ENCODE peak calls at places on chromosomes 11 and 22, in four cellular contexts. One of them, this sample, is unnamed.

GRCh38 chr22:47552024-47552423 is 789.6 kb downstream of the TBC1D22A start:
- DNase-seq in HepG2: no peak
- DNase-seq in GM12878: no peak
- DNase-seq in K562: no peak
- DNase-seq in this sample: no peak

GRCh38 chr22:36337365-36338130 is 50.2 kb downstream of the MYH9 start:
- DNase-seq in GM12878: no peak
- DNase-seq in HepG2: no peak
- DNase-seq in K562: no peak
- DNase-seq in this sample: no peak

GRCh38 chr11:96230686-96231085 is 112.3 kb downstream of the MAML2 start:
- DNase-seq in HepG2: no peak
- DNase-seq in K562: no peak
- DNase-seq in GM12878: no peak
- DNase-seq in this sample: no peak

GRCh38 chr11:70618471-70619101 is 220.3 kb downstream of the CTTN start:
- DNase-seq in K562: no peak
- DNase-seq in HepG2: no peak
- DNase-seq in GM12878: no peak
- DNase-seq in this sample: no peak

GRCh38 chr11:64120951-64121569 is 44.9 kb downstream of the MACROD1 start:
- DNase-seq in GM12878: no peak
- DNase-seq in HepG2: no peak
- DNase-seq in K562: no peak
- DNase-seq in this sample: no peak

GRCh38 chr11:120040136-120040840 is 97.6 kb downstream of the TRIM29 start:
- DNase-seq in HepG2: no peak
- DNase-seq in GM12878: no peak
- DNase-seq in K562: no peak
- DNase-seq in this sample: no peak

GRCh38 chr11:27973851-27974536 is 134.0 kb downstream of the KIF18A start:
- DNase-seq in GM12878: no peak
- DNase-seq in K562: no peak
- DNase-seq in HepG2: no peak
- DNase-seq in this sample: no peak

GRCh38 chr22:30940655-30941362 is 27.8 kb downstream of the MORC2 start:
- DNase-seq in GM12878: no peak
- DNase-seq in HepG2: no peak
- DNase-seq in K562: no peak
- DNase-seq in this sample: no peak

GRCh38 chr22:32206774-32207758 is 2.2 kb upstream of the RFPL2 start:
- DNase-seq in HepG2: peak; percentile 41
- DNase-seq in GM12878: no peak
- DNase-seq in K562: no peak
- DNase-seq in this sample: peak; percentile 61

GRCh38 chr11:20368441-20368840 is 4.9 kb downstream of the HTATIP2 start:
- DNase-seq in K562: no peak
- DNase-seq in GM12878: no peak
- DNase-seq in HepG2: no peak
- DNase-seq in this sample: no peak

GRCh38 chr11:134385774-134386565 is 26.1 kb downstream of the B3GAT1 start:
- DNase-seq in K562: no peak
- DNase-seq in GM12878: no peak
- DNase-seq in HepG2: no peak
- DNase-seq in this sample: no peak

GRCh38 chr11:32224580-32224979 is 133.7 kb downstream of the RCN1 start:
- DNase-seq in K562: no peak
- DNase-seq in HepG2: no peak
- DNase-seq in GM12878: no peak
- DNase-seq in this sample: no peak

GRCh38 chr11:13487661-13488030 is 8.2 kb downstream of the PTH start:
- DNase-seq in HepG2: peak; percentile 77
- DNase-seq in GM12878: no peak
- DNase-seq in K562: peak; percentile 44
- DNase-seq in this sample: peak; percentile 49

GRCh38 chr22:24728790-24729637 is 45.5 kb downstream of the PIWIL3 start:
- DNase-seq in K562: peak; percentile 87
- DNase-seq in GM12878: no peak
- DNase-seq in HepG2: peak; percentile 92
- DNase-seq in this sample: no peak

GRCh38 chr11:27456802-27457329 is 15.7 kb downstream of the LGR4 start:
- DNase-seq in HepG2: no peak
- DNase-seq in K562: no peak
- DNase-seq in GM12878: no peak
- DNase-seq in this sample: no peak

GRCh38 chr11:86617502-86617901 is 54.9 kb downstream of the ME3 start:
- DNase-seq in K562: no peak
- DNase-seq in HepG2: no peak
- DNase-seq in GM12878: no peak
- DNase-seq in this sample: no peak

GRCh38 chr11:208177-208916 is 839 bp downstream of the RIC8A start:
- DNase-seq in HepG2: peak; percentile 55
- DNase-seq in GM12878: no peak
- DNase-seq in K562: peak; percentile 89
- DNase-seq in this sample: peak; percentile 80

GRCh38 chr11:206516-207212 is 535 bp downstream of the BET1L start:
- DNase-seq in GM12878: no peak
- DNase-seq in K562: peak; percentile 50
- DNase-seq in HepG2: no peak
- DNase-seq in this sample: peak; percentile 50

GRCh38 chr11:208917-209260 is 1.4 kb downstream of the RIC8A start:
- DNase-seq in K562: no peak
- DNase-seq in GM12878: no peak
- DNase-seq in HepG2: no peak
- DNase-seq in this sample: no peak

GRCh38 chr11:206002-206384 is 1.2 kb downstream of the BET1L start:
- DNase-seq in HepG2: no peak
- DNase-seq in K562: no peak
- DNase-seq in GM12878: no peak
- DNase-seq in this sample: no peak

DNA sequence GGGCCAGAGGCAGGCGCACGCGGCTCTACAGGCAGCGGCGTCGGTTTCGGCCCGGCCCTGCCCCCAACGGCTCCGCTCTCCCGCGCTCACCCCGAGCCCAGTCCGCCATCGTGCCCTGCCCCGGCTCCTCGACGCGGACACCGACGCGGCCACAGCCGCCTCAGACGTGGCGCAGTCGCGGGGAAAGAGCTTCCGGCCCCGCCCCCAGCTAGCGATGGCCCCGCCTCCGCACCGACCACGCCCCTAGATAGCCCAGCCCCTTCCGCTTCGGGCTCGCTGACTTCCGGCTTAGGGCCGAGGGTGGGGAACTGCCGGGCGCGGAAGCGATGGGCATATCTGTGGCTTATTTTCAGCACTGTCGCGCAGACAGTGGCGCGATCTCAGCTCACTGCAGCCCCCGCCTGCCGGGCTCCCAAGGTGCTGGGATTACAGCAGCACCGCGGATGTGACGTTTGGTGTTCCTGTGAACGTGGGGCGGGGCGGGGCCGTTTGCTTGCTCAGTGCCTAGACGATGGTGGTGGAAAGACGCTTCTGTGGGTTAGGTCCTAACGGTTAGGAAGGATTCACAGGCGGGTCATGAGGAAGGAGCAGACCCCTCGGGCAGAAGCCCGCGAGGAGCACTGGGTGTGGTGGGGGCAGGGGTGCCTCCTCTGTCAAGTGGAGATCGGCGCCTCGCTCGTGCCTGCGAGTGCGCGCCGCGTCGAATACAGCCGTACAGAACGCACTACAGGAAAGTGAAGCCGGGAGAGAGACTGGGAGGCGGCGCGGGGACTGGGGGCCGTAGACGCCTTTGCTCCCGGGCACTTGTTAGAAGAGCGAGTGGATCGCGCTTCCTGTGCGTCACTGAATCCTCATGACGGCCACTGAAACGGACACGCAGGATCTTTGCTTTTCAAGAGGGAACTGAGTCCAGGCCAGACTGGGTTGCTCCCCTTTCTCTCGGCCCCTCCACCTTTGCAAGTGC is at the start of the genes BET1L and RIC8A:
- DNase-seq in GM12878: peak; percentile 94
- DNase-seq in K562: peak; percentile 97
- DNase-seq in HepG2: peak; percentile 95
- DNase-seq in this sample: peak; percentile 99
- TF ChIP-seq CBX5 in GM12878: no peak
- TF ChIP-seq CBX5 in K562: no peak
- TF ChIP-seq CBX5 in HepG2: peak; percentile 7
- TF ChIP-seq CBX5 in this sample: no peak

DNA sequence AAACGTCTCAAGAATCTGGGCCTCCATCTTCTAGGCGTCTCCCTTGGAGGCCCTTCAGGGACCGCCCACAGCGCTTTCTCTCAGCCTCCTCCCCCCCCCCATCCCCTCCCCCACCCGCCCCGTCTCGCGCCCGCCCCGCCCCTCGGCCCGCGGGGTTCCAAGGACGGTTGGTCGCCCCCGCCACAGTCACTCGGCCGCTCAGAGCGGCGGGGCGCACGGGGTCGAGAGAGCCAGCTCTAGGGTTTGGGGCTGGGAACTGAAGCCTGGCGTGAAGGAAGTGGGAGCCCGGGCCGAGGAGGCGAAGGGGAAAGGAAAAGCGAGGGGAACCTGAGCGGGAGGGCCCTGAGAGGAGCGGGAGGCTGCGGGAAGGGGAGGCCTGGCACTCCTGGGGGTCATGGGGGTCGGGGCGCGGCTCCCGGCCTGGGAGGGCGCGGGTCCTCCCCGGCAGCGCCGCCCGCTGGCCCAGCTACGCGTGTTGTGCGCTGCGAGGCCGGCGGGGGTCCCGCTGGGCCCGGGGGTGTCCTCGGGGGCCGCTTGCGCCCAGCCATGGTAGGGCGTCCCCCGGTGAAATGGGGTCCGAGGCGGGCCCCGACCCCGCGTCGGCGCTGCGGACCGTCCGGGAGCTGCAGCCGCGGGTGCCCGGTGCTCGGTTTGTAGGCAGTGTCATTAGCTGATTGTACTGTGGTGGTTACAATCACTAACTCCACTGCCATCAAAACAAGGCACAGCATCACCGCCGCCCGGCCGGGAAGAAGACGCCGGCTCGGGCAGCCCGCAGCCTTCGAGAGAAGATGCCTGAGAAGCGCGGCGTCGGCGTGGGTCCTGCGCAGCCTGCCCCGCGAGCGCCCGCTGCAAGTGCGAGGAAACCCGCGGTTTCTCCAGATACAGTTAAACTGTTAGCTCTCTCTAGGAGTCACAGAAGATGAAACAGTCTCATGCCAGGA is at the start of gene BTG4:
- DNase-seq in K562: peak; percentile 32
- DNase-seq in GM12878: no peak
- DNase-seq in HepG2: no peak
- DNase-seq in this sample: no peak
- TF ChIP-seq BRCA1 in K562: no peak
- TF ChIP-seq BRCA1 in GM12878: no peak
- TF ChIP-seq BRCA1 in HepG2: no peak
- TF ChIP-seq BRCA1 in this sample: no peak

GRCh38 chr11:19160839-19161238 is 40.9 kb downstream of the CSRP3 start:
- DNase-seq in K562: no peak
- DNase-seq in GM12878: no peak
- DNase-seq in HepG2: no peak
- DNase-seq in this sample: no peak
- TF ChIP-seq CTCF in K562: no peak
- TF ChIP-seq CTCF in GM12878: no peak
- TF ChIP-seq CTCF in HepG2: no peak
- TF ChIP-seq CTCF in this sample: no peak

DNA sequence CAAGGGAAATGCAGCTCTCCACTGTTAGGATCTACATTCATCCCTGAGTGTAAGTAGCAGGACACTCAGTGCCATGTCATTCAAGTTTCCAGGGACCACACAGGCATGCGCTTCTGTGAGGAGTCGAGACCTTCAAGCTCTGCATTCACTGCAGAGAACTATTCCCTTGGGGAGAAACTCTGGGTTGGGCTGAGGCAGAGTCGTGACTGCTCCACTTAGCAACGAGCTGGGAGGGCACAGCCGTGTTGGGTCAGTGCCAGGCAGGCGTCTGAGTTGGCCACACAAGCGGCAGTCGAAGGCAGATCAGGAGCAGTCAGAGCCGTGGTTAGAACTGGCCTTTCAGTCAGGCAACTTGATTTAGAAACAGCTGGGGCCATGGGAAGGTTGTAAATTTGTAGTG is 14.7 kb downstream of the MPEG1 start:
- DNase-seq in GM12878: no peak
- DNase-seq in K562: no peak
- DNase-seq in HepG2: no peak
- DNase-seq in this sample: no peak
- TF ChIP-seq CBX5 in GM12878: no peak
- TF ChIP-seq CBX5 in K562: no peak
- TF ChIP-seq CBX5 in HepG2: no peak
- TF ChIP-seq CBX5 in this sample: no peak

DNA sequence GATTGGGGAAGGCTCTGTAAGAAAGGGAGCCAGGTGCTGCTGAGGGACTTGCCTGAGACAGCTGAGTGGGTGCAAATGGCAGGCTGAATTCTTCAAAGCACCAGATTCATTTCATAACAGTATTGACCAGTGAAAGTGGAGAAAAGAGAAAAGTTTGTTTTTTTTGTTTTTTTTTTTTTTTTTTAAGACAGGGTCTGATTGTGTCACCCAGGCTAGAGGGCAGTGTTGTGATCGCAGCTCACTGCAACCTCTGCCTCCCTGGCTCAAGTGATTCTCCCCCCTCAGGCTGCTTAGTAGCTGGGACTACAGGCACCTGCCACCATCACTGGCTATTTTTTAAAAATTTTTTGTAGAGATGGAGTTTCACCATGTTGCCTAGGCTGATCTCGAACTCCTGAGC is 494.0 kb downstream of the MIAT start:
- DNase-seq in GM12878: no peak
- DNase-seq in K562: no peak
- DNase-seq in HepG2: no peak
- DNase-seq in this sample: no peak
- TF ChIP-seq BRCA1 in GM12878: no peak
- TF ChIP-seq BRCA1 in K562: no peak
- TF ChIP-seq BRCA1 in HepG2: no peak
- TF ChIP-seq BRCA1 in this sample: no peak

GRCh38 chr11:5528495-5528894 is 12.0 kb upstream of the UBQLNL start:
- DNase-seq in HepG2: no peak
- DNase-seq in GM12878: no peak
- DNase-seq in K562: no peak
- DNase-seq in this sample: no peak

GRCh38 chr11:5536482-5536881 is 11.9 kb downstream of the OR52H1 start:
- DNase-seq in K562: no peak
- DNase-seq in GM12878: no peak
- DNase-seq in HepG2: no peak
- DNase-seq in this sample: no peak

DNA sequence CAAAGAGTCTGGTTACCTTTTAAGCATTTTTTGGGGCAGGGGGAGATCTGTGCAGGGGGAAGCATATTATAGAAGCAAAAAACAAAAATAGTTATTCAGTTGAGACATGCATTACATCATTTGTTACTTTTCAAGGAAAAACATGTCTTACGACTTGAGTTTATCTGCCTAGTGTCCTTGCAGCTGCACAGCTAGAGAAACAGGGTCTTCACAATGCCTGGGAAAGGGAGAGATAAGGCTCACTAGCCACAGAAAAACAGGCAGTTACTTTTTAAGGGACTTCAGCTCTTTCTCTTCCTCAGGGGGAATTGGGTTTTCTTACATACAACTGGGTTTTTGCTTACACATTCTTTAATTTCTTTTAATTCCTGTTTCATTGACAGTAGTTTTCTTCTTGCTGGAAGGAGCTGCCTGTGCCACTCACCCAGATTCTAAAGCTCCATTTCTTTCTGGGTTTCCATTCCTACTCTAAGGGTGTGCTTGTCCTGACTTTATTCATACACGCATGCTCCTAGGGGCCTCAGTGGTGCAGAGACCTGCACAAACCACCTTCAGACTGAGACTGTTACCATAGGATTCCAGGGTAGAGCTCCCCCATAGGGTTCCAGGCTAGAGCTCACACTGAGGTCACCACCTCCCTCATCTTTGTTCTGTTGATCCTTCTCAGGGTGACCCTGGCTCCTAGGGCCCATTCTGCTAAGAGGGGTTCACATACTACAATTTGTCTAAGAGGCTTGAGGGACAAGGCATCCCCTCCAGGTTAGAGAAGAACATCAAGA is 14.7 kb upstream of the UBQLNL start:
- DNase-seq in HepG2: no peak
- DNase-seq in K562: peak; percentile 51
- DNase-seq in GM12878: no peak
- DNase-seq in this sample: no peak
- TF ChIP-seq CTCF in HepG2: no peak
- TF ChIP-seq CTCF in K562: peak; percentile 2
- TF ChIP-seq CTCF in GM12878: no peak
- TF ChIP-seq CTCF in this sample: no peak

This sample was measured in H1.